ENCODE peak calls at places on chromosomes 12 and 14, in four cellular contexts. X is mesenchymal stem cell, T is H9, C is H1. Y is an unnamed sample.

GRCh38 chr12:57755454-57756372 is 810 bp downstream of the MARCHF9 start:
- DNase-seq in C (no peak), X (no peak), T (no peak), Y (no peak)

GRCh38 chr12:115132145-115132544 is 448.2 kb upstream of the TBX3 start:
- DNase-seq in X (peak; percentile 8), C (no peak), T (no peak), Y (no peak)

GRCh38 chr14:90534838-90535555 is 138.2 kb downstream of the CALM1 start:
- DNase-seq in X (no peak), T (no peak), C (no peak), Y (no peak)

GRCh38 chr12:12240671-12241345 is 26.0 kb downstream of the LRP6 start:
- DNase-seq in X (peak; percentile 33), T (no peak), C (no peak), Y (peak; percentile 51)

GRCh38 chr14:58305730-58306129 is 7.4 kb downstream of the ARID4A start:
- DNase-seq in C (no peak), T (no peak), X (no peak), Y (no peak)

GRCh38 chr14:74634964-74635363 is 22.9 kb upstream of the LTBP2 start:
- DNase-seq in C (no peak), T (no peak), X (no peak), Y (no peak)

GRCh38 chr12:68358532-68359485 is 26.6 kb upstream of the MDM1 start:
- DNase-seq in T (peak; percentile 58), C (no peak), X (peak; percentile 77), Y (peak; percentile 64)

GRCh38 chr14:91067186-91067585 is 6.7 kb upstream of the RPS6KA5 start:
- DNase-seq in X (no peak), C (no peak), T (no peak), Y (no peak)

GRCh38 chr12:57584050-57584449 is 6.9 kb upstream of the PIP4K2C start:
- DNase-seq in T (no peak), C (no peak), X (no peak), Y (no peak)

GRCh38 chr12:52403561-52403960 is 2.6 kb downstream of the KRT82 start:
- DNase-seq in T (no peak), X (no peak), C (no peak), Y (no peak)

GRCh38 chr12:103503546-103504480 is 8.0 kb upstream of the C12orf42 start:
- DNase-seq in X (no peak), T (peak; percentile 73), C (no peak), Y (peak; percentile 29)

GRCh38 chr12:74259199-74259598 is 278.4 kb upstream of the ATXN7L3B start:
- DNase-seq in X (no peak), C (no peak), T (no peak), Y (no peak)

GRCh38 chr12:76670776-76671175 is 93.1 kb upstream of the ZDHHC17 start:
- DNase-seq in T (no peak), X (peak; percentile 11), C (no peak), Y (no peak)

GRCh38 chr12:108295631-108296030 is 43.5 kb downstream of the CMKLR1 start:
- DNase-seq in X (no peak), T (no peak), C (no peak), Y (no peak)

GRCh38 chr12:132178801-132179401 is 34.6 kb downstream of the NOC4L start:
- DNase-seq in X (no peak), T (no peak), C (no peak), Y (no peak)

GRCh38 chr14:20848316-20848954 is 42.8 kb upstream of the RNASE3 start:
- DNase-seq in X (no peak), T (no peak), C (no peak), Y (no peak)

GRCh38 chr12:98821232-98821631 is 176.1 kb downstream of the APAF1 start:
- DNase-seq in T (no peak), X (no peak), C (no peak), Y (no peak)

GRCh38 chr14:72243894-72244293 is 311.7 kb downstream of the RGS6 start:
- DNase-seq in T (no peak), X (no peak), C (no peak), Y (no peak)

DNA sequence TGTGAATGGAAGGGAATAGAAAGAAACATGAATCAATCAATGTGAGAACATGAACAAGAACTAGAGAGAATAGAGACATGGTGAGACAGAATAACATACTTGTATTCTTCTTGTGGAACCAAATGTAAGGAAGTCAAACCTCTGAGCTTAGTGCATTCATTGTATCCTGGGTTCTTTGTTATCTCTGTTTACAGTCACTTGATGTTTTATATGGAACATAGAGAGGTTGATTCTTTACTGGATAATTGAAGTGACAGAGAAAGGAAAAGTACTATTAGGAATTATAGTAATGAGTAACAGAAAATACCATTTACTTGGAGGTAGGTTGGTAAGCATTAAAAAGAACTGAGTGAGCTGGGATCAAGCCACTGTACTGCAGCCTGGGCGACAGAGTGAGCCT is 2.5 kb upstream of the WNK1 start:
- DNase-seq in X (no peak), C (no peak), T (no peak), Y (no peak)
- H3K9ac ChIP-seq in X (peak overlapping the region; percentile 90), C (no peak overlapping the region), T (no peak overlapping the region), Y (no peak overlapping the region)

DNA sequence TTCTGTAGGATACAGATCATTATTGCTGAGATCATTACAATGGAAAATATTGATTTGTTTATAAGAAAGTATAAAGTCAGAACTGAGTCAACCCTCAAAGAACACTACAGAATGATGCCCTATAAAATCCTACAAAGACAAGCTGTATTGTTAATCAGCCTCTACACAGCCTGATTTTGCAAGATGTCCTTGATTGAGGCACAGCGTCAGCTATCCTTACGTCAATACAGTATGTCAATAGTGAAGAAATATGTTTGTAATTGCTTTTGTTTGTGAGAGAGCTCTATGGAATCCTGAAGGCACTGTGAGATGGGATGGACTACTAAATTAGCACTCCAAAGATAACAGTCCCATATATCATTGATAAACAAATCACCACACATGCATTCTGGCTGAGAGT is 70.8 kb downstream of the RASSF9 start:
- DNase-seq in X (no peak), T (no peak), C (no peak), Y (no peak)
- H2BK12ac ChIP-seq in X (no peak overlapping the region), T (no peak overlapping the region), C (no peak overlapping the region), Y (no peak overlapping the region)

GRCh38 chr12:27782481-27782880 is 2.4 kb upstream of the MANSC4 start:
- DNase-seq in X (no peak), T (no peak), C (no peak), Y (no peak)
- H3K9ac ChIP-seq in X (no peak overlapping the region), T (no peak overlapping the region), C (no peak overlapping the region), Y (no peak overlapping the region)

DNA sequence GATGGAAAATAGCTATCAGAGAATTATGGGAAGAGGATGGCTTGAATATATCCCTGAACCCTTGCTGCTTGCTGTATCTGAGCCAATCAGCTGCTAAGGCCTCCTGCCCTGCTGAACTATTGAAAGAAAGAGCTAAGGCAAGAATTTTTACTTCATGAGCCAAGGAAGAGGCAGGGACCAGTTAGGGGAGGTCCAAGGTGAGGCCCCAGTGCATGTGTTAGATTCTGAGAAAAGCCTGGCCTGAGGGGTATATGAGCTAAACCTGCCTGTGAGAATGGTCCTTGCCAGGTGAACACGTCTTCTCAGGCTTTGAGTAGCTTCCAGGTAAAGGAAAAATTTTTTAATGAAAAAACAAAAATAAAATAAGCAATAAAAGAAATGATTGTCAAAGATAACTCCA is 218.0 kb downstream of the SYT1 start:
- DNase-seq in X (no peak), T (no peak), C (no peak), Y (no peak)
- H2BK12ac ChIP-seq in X (no peak overlapping the region), T (no peak overlapping the region), C (no peak overlapping the region), Y (no peak overlapping the region)

GRCh38 chr12:116561181-116561821 is 2.1 kb downstream of the MAP1LC3B2 start:
- DNase-seq in T (no peak), C (no peak), X (no peak), Y (no peak)

GRCh38 chr12:116558280-116559079 is 701 bp upstream of the MAP1LC3B2 start:
- DNase-seq in C (no peak), T (no peak), X (no peak), Y (no peak)

GRCh38 chr12:116556964-116557706 is 2.0 kb upstream of the MAP1LC3B2 start:
- DNase-seq in T (no peak), C (no peak), X (peak; percentile 11), Y (no peak)

GRCh38 chr12:116559330-116560080 is at the start of gene MAP1LC3B2:
- DNase-seq in X (peak; percentile 87), T (peak; percentile 43), C (no peak), Y (no peak)

DNA sequence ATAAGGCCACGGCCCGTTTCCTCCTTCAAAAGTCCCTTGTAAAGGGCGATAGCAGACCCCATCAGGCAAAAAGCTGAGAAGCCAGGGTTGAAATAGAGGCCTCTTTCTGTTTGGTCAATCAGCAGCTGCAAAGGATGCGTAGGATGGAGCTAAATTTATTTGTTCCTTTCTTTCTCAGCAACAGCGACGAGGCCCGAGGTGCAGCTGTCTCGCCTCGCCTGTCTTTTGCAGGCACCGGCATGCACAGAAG is 176 bp upstream of the MAP1LC3B2 start:
- DNase-seq in T (no peak), X (no peak), C (no peak), Y (no peak)
- H3K9ac ChIP-seq in T (no peak overlapping the region), X (peak overlapping the region; percentile 71), C (no peak overlapping the region), Y (no peak overlapping the region)

DNA sequence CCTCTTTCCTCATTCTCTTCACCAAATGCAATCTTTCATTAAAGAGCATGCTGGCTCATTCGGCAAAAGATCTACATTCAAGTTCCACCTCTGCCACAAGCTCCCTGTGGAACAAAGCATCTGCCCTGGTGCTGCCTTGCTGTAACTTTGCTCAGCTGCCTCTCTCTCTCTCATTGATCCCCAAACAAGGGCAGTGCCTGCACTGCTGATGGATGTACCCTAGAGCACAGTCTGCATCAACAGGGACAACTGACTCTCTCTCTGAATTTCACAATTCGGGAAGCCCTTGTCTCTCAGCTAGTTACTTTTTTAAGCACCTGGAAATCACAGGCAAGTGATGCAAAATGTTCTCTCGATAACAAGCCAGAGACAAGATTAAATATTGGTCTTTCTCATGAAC is 174.0 kb upstream of the DIO2 start:
- DNase-seq in C (no peak), T (no peak), X (no peak), Y (no peak)
- H2BK12ac ChIP-seq in C (no peak overlapping the region), T (no peak overlapping the region), X (no peak overlapping the region), Y (no peak overlapping the region)

Y was measured in neuronal stem cell.